ENCODE peak calls at places on chromosome 15, in four cellular contexts. S is left ventricle myocardium superior, N is NCI-H1436, B is heart left ventricle. J is an unnamed sample.

GRCh38 chr15:45111390-45112142 is 2.4 kb downstream of the DUOX2 start:
- DNase-seq in B (no peak), N (no peak), S (no peak), J (no peak)

GRCh38 chr15:100052716-100053475 is 288.9 kb downstream of the ADAMTS17 start:
- DNase-seq in N (no peak), S (no peak), B (no peak), J (no peak)

GRCh38 chr15:39016706-39017105 is 452.1 kb upstream of the RASGRP1 start:
- DNase-seq in S (no peak), N (no peak), B (no peak), J (no peak)

GRCh38 chr15:90306560-90306959 is 41.1 kb downstream of the NGRN start:
- DNase-seq in N (no peak), S (no peak), B (no peak), J (no peak)

GRCh38 chr15:44319385-44319784 is 30.9 kb downstream of the GOLM2 start:
- DNase-seq in N (no peak), B (no peak), S (no peak), J (no peak)

GRCh38 chr15:74422723-74423442 is 10.9 kb downstream of the SEMA7A start:
- DNase-seq in N (no peak), S (no peak), B (no peak), J (no peak)

GRCh38 chr15:98964461-98965454 is 42.8 kb downstream of the PGPEP1L start:
- DNase-seq in S (no peak), B (no peak), N (no peak), J (no peak)

GRCh38 chr15:64337761-64338160 is 18.2 kb downstream of the CSNK1G1 start:
- DNase-seq in S (no peak), N (no peak), B (no peak), J (no peak)

GRCh38 chr15:32987067-32987466 is 207.4 kb downstream of the FMN1 start:
- DNase-seq in N (no peak), S (no peak), B (no peak), J (no peak)

GRCh38 chr15:74265046-74265639 is 29.0 kb downstream of the CCDC33 start:
- DNase-seq in N (no peak), B (peak; percentile 46), S (peak; percentile 56), J (no peak)

GRCh38 chr15:64144192-64144564 is 7.4 kb upstream of the SNX22 start:
- DNase-seq in N (no peak), S (no peak), B (no peak), J (no peak)

GRCh38 chr15:67781907-67782559 is 43.3 kb upstream of the SKOR1 start:
- DNase-seq in N (peak; percentile 30), S (no peak), B (no peak), J (peak; percentile 67)

GRCh38 chr15:71352125-71352524 is 236.9 kb downstream of the THSD4 start:
- DNase-seq in B (no peak), S (no peak), N (no peak), J (no peak)

GRCh38 chr15:76460871-76461270 is 124.3 kb downstream of the ISL2 start:
- DNase-seq in N (no peak), B (no peak), S (no peak), J (no peak)

GRCh38 chr15:62742409-62743171 is 300.0 kb upstream of the TPM1 start:
- DNase-seq in S (peak; percentile 65), N (peak; percentile 2), B (peak; percentile 51), J (peak; percentile 51)

GRCh38 chr15:100860829-100861510 is 18.7 kb upstream of the ALDH1A3 start:
- DNase-seq in S (no peak), N (no peak), B (no peak), J (no peak)

GRCh38 chr15:80825361-80826030 is 46.3 kb downstream of the CEMIP start:
- DNase-seq in S (peak; percentile 35), B (peak; percentile 52), N (no peak), J (peak; percentile 94)

GRCh38 chr15:45114076-45114750 is at the start of the genes DUOX2 and DUOXA2:
- DNase-seq in S (no peak), N (no peak), B (no peak), J (peak; percentile 12)

GRCh38 chr15:34065261-34065660 is 26.3 kb upstream of the AVEN start:
- DNase-seq in S (no peak), B (no peak), N (no peak), J (no peak)

GRCh38 chr15:68305420-68305871 is 27.9 kb downstream of the FEM1B start:
- DNase-seq in S (no peak), B (no peak), N (no peak), J (no peak)

GRCh38 chr15:66287461-66288055 is 5.8 kb upstream of the DIS3L start:
- DNase-seq in N (peak; percentile 22), B (no peak), S (no peak), J (peak; percentile 22)

GRCh38 chr15:90037961-90038633 is 37.0 kb downstream of the ZNF710 start:
- DNase-seq in N (no peak), B (no peak), S (no peak), J (no peak)

GRCh38 chr15:50758712-50759205 is 6.7 kb downstream of the SPPL2A start:
- DNase-seq in N (no peak), S (no peak), B (no peak), J (no peak)

GRCh38 chr15:90065682-90066049 is 36.6 kb downstream of the IDH2 start:
- DNase-seq in S (no peak), B (no peak), N (no peak), J (no peak)

GRCh38 chr15:53962646-53963561 is 15.3 kb upstream of the UNC13C start:
- DNase-seq in B (no peak), S (peak; percentile 32), N (peak; percentile 11), J (no peak)

GRCh38 chr15:55907797-55908196 is 85.6 kb downstream of the NEDD4 start:
- DNase-seq in S (no peak), B (no peak), N (no peak), J (no peak)

GRCh38 chr15:62931650-62932049 is 110.9 kb upstream of the TPM1 start:
- DNase-seq in N (no peak), B (no peak), S (no peak), J (no peak)

GRCh38 chr15:75230016-75230343 is 28.2 kb upstream of the GOLGA6C start:
- DNase-seq in S (no peak), N (no peak), B (no peak), J (no peak)

GRCh38 chr15:100191161-100191560 is 150.6 kb downstream of the ADAMTS17 start:
- DNase-seq in S (no peak), B (no peak), N (no peak), J (peak; percentile 72)

GRCh38 chr15:32870240-32871033 is 152.6 kb downstream of the GREM1 start:
- DNase-seq in B (no peak), S (no peak), N (no peak), J (no peak)

GRCh38 chr15:80870893-80871292 is 91.7 kb downstream of the CEMIP start:
- DNase-seq in N (no peak), S (no peak), B (no peak), J (no peak)

GRCh38 chr15:33040501-33040900 is 154.0 kb downstream of the FMN1 start:
- DNase-seq in S (no peak), N (no peak), B (no peak), J (no peak)

GRCh38 chr15:72117448-72117697 is 577 bp downstream of the MYO9A start:
- DNase-seq in N (no peak), S (peak; percentile 90), B (peak; percentile 88), J (no peak)

GRCh38 chr15:101051291-101052030 is 132.3 kb downstream of the LRRK1 start:
- DNase-seq in B (no peak), N (no peak), S (no peak), J (no peak)

GRCh38 chr15:69497076-69497475 is 44.5 kb downstream of the RPLP1 start:
- DNase-seq in N (no peak), S (no peak), B (no peak), J (no peak)

GRCh38 chr15:69465253-69465652 is 12.6 kb downstream of the RPLP1 start:
- DNase-seq in B (no peak), N (no peak), S (no peak), J (no peak)

GRCh38 chr15:68154923-68155559 is 50.1 kb downstream of the CALML4 start:
- DNase-seq in N (peak; percentile 14), B (peak; percentile 32), S (no peak), J (peak; percentile 33)

GRCh38 chr15:37698679-37699078 is 235.8 kb upstream of the TMCO5A start:
- DNase-seq in S (no peak), N (no peak), B (no peak), J (no peak)

GRCh38 chr15:99086327-99086667 is 18.6 kb upstream of the SYNM start:
- DNase-seq in B (no peak), S (no peak), N (no peak), J (no peak)